ENCODE peak calls at places on chromosomes 2 and 18, in four cellular contexts. A is DMS 273 treated with DMSO at 0.1 percent for 48 hours; U is central memory CD4-positive, alpha-beta T cell; J is left cardiac atrium. C is an unnamed sample.

GRCh38 chr2:239288951-239289481 is 111.8 kb downstream of the HDAC4 start:
- DNase-seq in U (peak), J (peak), A (no peak), C (no peak)

GRCh38 chr2:233074106-233074505 is 14.0 kb downstream of the INPP5D start:
- DNase-seq in A (no peak), U (no peak), J (no peak), C (no peak)

GRCh38 chr18:12015697-12016062 is 34.4 kb downstream of the IMPA2 start:
- DNase-seq in A (no peak), J (peak), U (no peak), C (no peak)

GRCh38 chr2:21676056-21676455 is 552.3 kb downstream of the TDRD15 start:
- DNase-seq in J (no peak), U (no peak), A (no peak), C (no peak)

GRCh38 chr2:28974252-28974651 is 6.8 kb upstream of the TOGARAM2 start:
- DNase-seq in U (no peak), J (no peak), A (no peak), C (no peak)

GRCh38 chr2:28276076-28276618 is 116.5 kb upstream of the FOSL2 start:
- DNase-seq in A (no peak), U (no peak), J (no peak), C (no peak)

GRCh38 chr2:64889803-64890202 is 99.4 kb upstream of the SLC1A4 start:
- DNase-seq in U (no peak), A (no peak), J (no peak), C (no peak)

GRCh38 chr2:160033732-160034392 is 28.6 kb downstream of the PLA2R1 start:
- DNase-seq in J (no peak), U (no peak), A (no peak), C (no peak)

GRCh38 chr2:632471-632870 is 44.7 kb downstream of the TMEM18 start:
- DNase-seq in A (no peak), U (no peak), J (no peak), C (no peak)

GRCh38 chr2:127659408-127660290 is 13.7 kb downstream of the GPR17 start:
- DNase-seq in U (no peak), A (no peak), J (peak), C (no peak)

GRCh38 chr18:12410121-12410520 is 2.4 kb downstream of the PRELID3A start:
- DNase-seq in A (no peak), U (no peak), J (no peak), C (no peak)

GRCh38 chr18:27707201-27707600 is 469.7 kb downstream of the CDH2 start:
- DNase-seq in U (no peak), A (no peak), J (no peak), C (no peak)

GRCh38 chr2:30511122-30512083 is 64.4 kb downstream of the LCLAT1 start:
- DNase-seq in U (no peak), J (peak), A (no peak), C (no peak)

GRCh38 chr2:61416871-61417645 is 53.8 kb downstream of the USP34 start:
- DNase-seq in A (no peak), U (no peak), J (no peak), C (no peak)

GRCh38 chr18:4450065-4450676 is 4.9 kb downstream of the DLGAP1 start:
- DNase-seq in J (no peak), U (no peak), A (peak), C (no peak)

GRCh38 chr2:157125685-157126084 is 131.8 kb upstream of the GALNT5 start:
- DNase-seq in J (no peak), A (no peak), U (no peak), C (no peak)

GRCh38 chr2:26606847-26607190 is 34.3 kb downstream of the CIB4 start:
- DNase-seq in J (no peak), A (peak), U (no peak), C (no peak)

GRCh38 chr18:24052053-24052452 is 37.5 kb downstream of the TTC39C start:
- DNase-seq in J (no peak), U (no peak), A (no peak), C (no peak)

GRCh38 chr2:88709117-88709739 is 17.8 kb downstream of the RPIA start:
- DNase-seq in A (no peak), U (no peak), J (no peak), C (no peak)

GRCh38 chr2:239951117-239951734 is 73.9 kb downstream of the NDUFA10 start:
- DNase-seq in A (no peak), J (no peak), U (no peak), C (no peak)

GRCh38 chr2:238489896-238490295 is 63.2 kb downstream of the ASB1 start:
- DNase-seq in U (no peak), A (no peak), J (no peak), C (no peak)

GRCh38 chr18:51191139-51191717 is 6.3 kb downstream of the MEX3C start:
- DNase-seq in J (no peak), A (no peak), U (peak), C (no peak)

GRCh38 chr2:85503611-85504433 is 35.1 kb upstream of the MAT2A start:
- DNase-seq in U (no peak), J (no peak), A (no peak), C (no peak)

GRCh38 chr2:241068136-241068941 is 33.7 kb downstream of the MTERF4 start:
- DNase-seq in J (no peak), A (no peak), U (no peak), C (no peak)

GRCh38 chr2:170963386-170963785 is 34.3 kb downstream of the GORASP2 start:
- DNase-seq in U (no peak), J (no peak), A (no peak), C (no peak)

GRCh38 chr2:42848270-42848669 is 55.9 kb upstream of the HAAO start:
- DNase-seq in A (no peak), J (no peak), U (no peak), C (no peak)

GRCh38 chr2:71997843-71998242 is 149.8 kb downstream of the CYP26B1 start:
- DNase-seq in J (no peak), U (no peak), A (no peak), C (no peak)

GRCh38 chr2:165401285-165401852 is 68.1 kb upstream of the CSRNP3 start:
- DNase-seq in U (peak), J (no peak), A (peak), C (no peak)

GRCh38 chr2:150036622-150037021 is 449.0 kb upstream of the MMADHC start:
- DNase-seq in J (no peak), A (no peak), U (no peak), C (no peak)

GRCh38 chr2:152157253-152157652 is 18.3 kb downstream of the STAM2 start:
- DNase-seq in U (no peak), A (no peak), J (no peak), C (no peak)

C was measured in H1.